ENCODE peak calls at places on chromosomes 12 and 14, in eight cellular contexts. I is IMR-90, G is tibial nerve, M is NB4, O is Peyer's patch, H is ovary, A is breast epithelium, E is heart left ventricle. V is an unnamed sample.

GRCh38 chr14:46661728-46662127 is 10.1 kb upstream of the RPL10L start:
- DNase-seq in I (no peak), G (no peak), M (peak), O (no peak), H (no peak), A (no peak), E (no peak), V (no peak)

GRCh38 chr12:130097798-130098255 is 64.4 kb upstream of the FZD10 start:
- DNase-seq in I (no peak), G (no peak), M (no peak), O (no peak), H (no peak), A (peak), E (no peak), V (no peak)

GRCh38 chr14:89212386-89213235 is 204.4 kb downstream of the FOXN3 start:
- DNase-seq in I (no peak), G (no peak), M (peak), O (no peak), H (no peak), A (no peak), E (no peak), V (no peak)

GRCh38 chr14:100651999-100652508 is 64.8 kb upstream of the BEGAIN start:
- DNase-seq in I (peak), G (no peak), M (no peak), O (no peak), H (no peak), A (no peak), E (no peak), V (no peak)

GRCh38 chr14:94844593-94844992 is 74.7 kb upstream of the GSC start:
- DNase-seq in I (no peak), G (no peak), M (no peak), O (no peak), H (no peak), A (no peak), E (no peak), V (no peak)

GRCh38 chr14:63770187-63770807 is 42.4 kb upstream of the SGPP1 start:
- DNase-seq in I (peak), G (no peak), M (peak), O (no peak), H (peak), A (no peak), E (no peak), V (peak)

GRCh38 chr14:33454707-33455106 is 496.2 kb downstream of the EGLN3 start:
- DNase-seq in I (no peak), G (no peak), M (no peak), O (no peak), H (no peak), A (no peak), E (no peak), V (no peak)

GRCh38 chr14:88323086-88323519 is at the start of gene KCNK10:
- DNase-seq in I (no peak), G (no peak), M (no peak), O (no peak), H (no peak), A (no peak), E (no peak), V (no peak)

GRCh38 chr12:7512528-7512927 is 9.0 kb upstream of the CD163 start:
- DNase-seq in I (peak), G (no peak), M (peak), O (no peak), H (no peak), A (no peak), E (no peak), V (no peak)

GRCh38 chr14:74829238-74829637 is 46.7 kb downstream of the PROX2 start:
- DNase-seq in I (no peak), G (no peak), M (no peak), O (no peak), H (no peak), A (no peak), E (no peak), V (no peak)

GRCh38 chr12:72271401-72271740 is 799 bp upstream of the TRHDE start:
- DNase-seq in I (peak), G (no peak), M (no peak), O (no peak), H (peak), A (no peak), E (no peak), V (peak)

GRCh38 chr14:58832010-58832409 is 194.2 kb downstream of the DACT1 start:
- DNase-seq in I (no peak), G (no peak), M (no peak), O (no peak), H (no peak), A (peak), E (no peak), V (no peak)

GRCh38 chr14:45559626-45560025 is 306.6 kb upstream of the MIS18BP1 start:
- DNase-seq in I (no peak), G (no peak), M (no peak), O (no peak), H (no peak), A (no peak), E (no peak), V (no peak)

GRCh38 chr12:52865090-52865944 is 16.5 kb upstream of the KRT78 start:
- DNase-seq in I (peak), G (no peak), M (peak), O (peak), H (peak), A (peak), E (peak), V (peak)

GRCh38 chr12:52992699-52993557 is 13.3 kb upstream of the EIF4B start:
- DNase-seq in I (peak), G (no peak), M (no peak), O (peak), H (no peak), A (peak), E (no peak), V (no peak)

GRCh38 chr12:106137456-106138278 is 1.1 kb downstream of the NUAK1 start:
- DNase-seq in I (peak), G (no peak), M (no peak), O (no peak), H (peak), A (no peak), E (peak), V (no peak)

GRCh38 chr14:96309128-96309906 is 53.3 kb downstream of the BDKRB1 start:
- DNase-seq in I (no peak), G (no peak), M (no peak), O (no peak), H (no peak), A (no peak), E (no peak), V (no peak)

GRCh38 chr12:89345830-89346740 is 6.2 kb downstream of the DUSP6 start:
- DNase-seq in I (peak), G (no peak), M (peak), O (no peak), H (no peak), A (peak), E (peak), V (peak)

GRCh38 chr14:100532154-100532915 is 54.9 kb downstream of the BEGAIN start:
- DNase-seq in I (peak), G (peak), M (peak), O (no peak), H (no peak), A (peak), E (no peak), V (no peak)

GRCh38 chr12:97024393-97024792 is 117.3 kb downstream of the NEDD1 start:
- DNase-seq in I (no peak), G (no peak), M (peak), O (no peak), H (no peak), A (no peak), E (no peak), V (no peak)

GRCh38 chr14:99129998-99130397 is 142.0 kb downstream of the BCL11B start:
- DNase-seq in I (no peak), G (no peak), M (no peak), O (no peak), H (no peak), A (peak), E (no peak), V (no peak)

GRCh38 chr12:57496822-57497221 is 9.0 kb downstream of the MARS1 start:
- DNase-seq in I (no peak), G (no peak), M (peak), O (no peak), H (no peak), A (no peak), E (no peak), V (no peak)

GRCh38 chr12:57498571-57498970 is 10.7 kb downstream of the MARS1 start:
- DNase-seq in I (no peak), G (no peak), M (no peak), O (no peak), H (no peak), A (no peak), E (no peak), V (no peak)

GRCh38 chr12:57497223-57498142 is 9.6 kb downstream of the MARS1 start:
- DNase-seq in I (no peak), G (no peak), M (no peak), O (no peak), H (no peak), A (no peak), E (no peak), V (no peak)

GRCh38 chr12:57498143-57498524 is 10.3 kb downstream of the MARS1 start:
- DNase-seq in I (no peak), G (no peak), M (no peak), O (no peak), H (no peak), A (no peak), E (no peak), V (no peak)

DNA sequence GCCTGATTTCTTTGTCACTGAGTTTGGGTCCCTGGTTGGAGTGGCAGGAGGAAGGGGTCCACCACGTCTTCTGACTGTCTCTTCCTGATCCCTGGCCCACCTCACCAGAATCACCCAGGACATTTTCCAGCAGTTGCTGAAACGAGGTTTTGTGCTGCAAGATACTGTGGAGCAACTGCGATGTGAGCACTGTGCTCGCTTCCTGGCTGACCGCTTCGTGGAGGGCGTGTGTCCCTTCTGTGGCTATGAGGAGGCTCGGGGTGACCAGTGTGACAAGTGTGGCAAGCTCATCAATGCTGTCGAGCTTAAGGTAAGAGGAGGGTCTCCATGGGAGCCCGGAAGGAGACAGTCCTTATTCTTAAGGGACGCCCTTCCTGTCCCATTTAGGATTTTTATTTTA is 12.3 kb downstream of the MARS1 start:
- DNase-seq in I (no peak), G (no peak), M (no peak), O (no peak), H (no peak), A (no peak), E (no peak), V (no peak)
- TF ChIP-seq POLR2A in I (no peak), G (no peak), M (no peak), O (no peak), H (no peak), A (no peak), E (no peak), V (no peak)

GRCh38 chr14:20460458-20461229 is 590 bp downstream of the PIP4P1 start:
- DNase-seq in I (no peak), G (no peak), M (no peak), O (peak), H (peak), A (peak), E (no peak), V (peak)

GRCh38 chr14:20458031-20458789 is 3.0 kb downstream of the PIP4P1 start:
- DNase-seq in I (no peak), G (no peak), M (peak), O (no peak), H (no peak), A (no peak), E (no peak), V (no peak)

GRCh38 chr14:20456971-20457370 is 1.9 kb downstream of the APEX1 start:
- DNase-seq in I (no peak), G (no peak), M (peak), O (no peak), H (no peak), A (no peak), E (no peak), V (no peak)

GRCh38 chr14:20455355-20456300 is 602 bp downstream of the APEX1 start:
- DNase-seq in I (peak), G (no peak), M (peak), O (no peak), H (peak), A (no peak), E (no peak), V (peak)

GRCh38 chr14:20461230-20462141 is at the start of gene PIP4P1:
- DNase-seq in I (peak), G (peak), M (peak), O (peak), H (peak), A (peak), E (peak), V (peak)
- TF ChIP-seq POLR2A in I (peak), G (peak), M (peak), O (peak), H (peak), A (no peak), E (no peak), V (peak)

GRCh38 chr12:3073438-3074255 is 3.5 kb upstream of the TSPAN9 start:
- DNase-seq in I (peak), G (peak), M (peak), O (peak), H (peak), A (peak), E (peak), V (peak)

GRCh38 chr12:3075315-3075714 is 1.9 kb upstream of the TSPAN9 start:
- DNase-seq in I (no peak), G (no peak), M (no peak), O (no peak), H (no peak), A (no peak), E (no peak), V (no peak)

GRCh38 chr12:3077572-3078081 is 448 bp downstream of the TSPAN9 start:
- DNase-seq in I (peak), G (no peak), M (no peak), O (no peak), H (peak), A (peak), E (peak), V (peak)

GRCh38 chr12:3078086-3078820 is 1.1 kb downstream of the TSPAN9 start:
- DNase-seq in I (no peak), G (no peak), M (no peak), O (peak), H (no peak), A (no peak), E (no peak), V (no peak)

GRCh38 chr12:3076730-3077571 is at the start of gene TSPAN9:
- DNase-seq in I (peak), G (peak), M (peak), O (peak), H (peak), A (peak), E (peak), V (peak)
- TF ChIP-seq POLR2A in I (peak), G (peak), M (no peak), O (peak), H (peak), A (peak), E (peak), V (no peak)

GRCh38 chr12:63319386-63319785 is 168.4 kb upstream of the AVPR1A start:
- DNase-seq in I (no peak), G (no peak), M (peak), O (no peak), H (no peak), A (no peak), E (no peak), V (peak)
- TF ChIP-seq POLR2A in I (no peak), G (no peak), M (no peak), O (no peak), H (no peak), A (no peak), E (no peak), V (no peak)

GRCh38 chr12:20629414-20630156 is 65.5 kb upstream of the SLCO1C1 start:
- DNase-seq in I (peak), G (no peak), M (peak), O (no peak), H (peak), A (no peak), E (peak), V (no peak)
- TF ChIP-seq POLR2A in I (no peak), G (no peak), M (no peak), O (no peak), H (no peak), A (no peak), E (no peak), V (no peak)

DNA sequence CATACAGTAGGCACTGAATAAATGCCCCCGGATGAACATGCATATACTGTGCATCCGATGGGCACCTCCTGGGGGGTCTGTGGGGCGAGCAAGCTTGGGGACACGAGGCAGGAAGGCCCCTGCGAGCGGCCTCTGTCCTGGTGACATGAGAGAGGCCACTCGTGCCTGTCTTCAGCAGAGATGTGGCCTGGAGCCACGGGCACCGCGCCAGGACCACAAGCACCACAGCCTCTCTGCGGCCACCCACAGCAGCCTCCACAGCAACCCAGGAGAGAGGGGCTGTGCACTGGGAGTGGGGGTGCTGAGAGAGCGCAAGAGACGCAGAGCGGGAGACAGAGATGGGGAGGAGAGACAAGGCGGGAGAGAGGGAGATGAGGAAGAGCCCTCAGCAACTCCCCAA is 118.5 kb downstream of the RFLNA start:
- DNase-seq in I (no peak), G (no peak), M (no peak), O (no peak), H (peak), A (no peak), E (peak), V (no peak)
- TF ChIP-seq POLR2A in I (no peak), G (no peak), M (no peak), O (no peak), H (no peak), A (no peak), E (no peak), V (no peak)

DNA sequence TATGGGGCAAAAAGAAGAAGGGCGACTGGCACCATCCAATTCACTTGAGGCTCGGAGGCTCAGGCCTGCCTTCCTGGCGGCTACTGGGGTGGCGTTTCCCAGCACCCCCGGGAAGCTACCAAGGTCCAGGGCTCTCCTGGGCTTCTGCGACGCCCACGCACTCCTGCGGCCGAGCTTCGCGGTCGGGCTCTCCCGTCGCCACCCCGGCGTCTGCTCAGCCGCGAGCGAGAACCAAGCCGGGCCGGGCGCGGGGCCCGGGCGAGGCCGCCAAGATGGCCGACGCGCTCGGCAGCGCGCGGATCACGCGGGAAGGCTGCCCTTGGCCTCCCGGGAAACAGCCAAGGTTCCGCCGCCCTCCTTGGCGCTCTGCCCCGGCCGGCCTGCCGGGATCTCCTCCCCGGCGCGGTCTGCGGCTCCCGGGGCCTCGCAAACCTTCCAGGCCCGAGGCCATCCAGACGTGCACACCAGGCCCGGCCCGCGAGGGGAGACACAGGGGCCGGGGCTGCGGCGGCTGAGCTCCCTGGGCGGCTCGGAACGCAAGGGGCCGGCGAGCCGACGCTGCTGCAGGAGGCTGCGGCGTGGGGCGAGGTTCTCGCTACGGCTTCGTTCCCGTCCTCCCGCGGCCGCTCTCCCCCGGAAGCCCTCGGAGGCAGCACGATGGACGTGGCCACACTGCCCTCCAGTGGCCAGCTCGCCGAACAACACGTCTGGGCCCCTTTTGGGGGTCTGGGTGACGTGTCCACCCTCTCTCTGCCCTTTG is 23.5 kb upstream of the ZFP36L1 start:
- DNase-seq in I (peak), G (peak), M (peak), O (peak), H (peak), A (peak), E (peak), V (peak)
- TF ChIP-seq POLR2A in I (peak), G (peak), M (no peak), O (peak), H (peak), A (no peak), E (no peak), V (peak)

GRCh38 chr12:127145929-127146789 is 1120.8 kb upstream of the TMEM132C start:
- DNase-seq in I (peak), G (peak), M (no peak), O (peak), H (peak), A (no peak), E (peak), V (peak)
- TF ChIP-seq POLR2A in I (no peak), G (no peak), M (no peak), O (no peak), H (no peak), A (no peak), E (no peak), V (no peak)

V was measured in erythroblast.